ENCODE peak calls at places on chromosome 14, in seven cellular contexts. D is AG08396; U is GDM1; E is neural progenitor cell; H is ELF-1; L is stimulated activated CD4-positive, alpha-beta T cell treated with anti-CD3 and anti-CD28 coated beads, Interleukin-1b, Interleukin-23, amount 100 ng/mL, for 24 hours; Y is transverse colon. V is an unnamed sample.

GRCh38 chr14:92586001-92586947 is 72.7 kb downstream of the RIN3 start:
- DNase-seq in D (peak; percentile 64), U (peak; percentile 73), E (no peak), H (no peak), L (no peak), Y (no peak), V (peak; percentile 28)

GRCh38 chr14:35399083-35399807 is 5.3 kb downstream of the NFKBIA start:
- DNase-seq in D (no peak), U (no peak), E (no peak), H (no peak), L (no peak), Y (no peak), V (no peak)

GRCh38 chr14:89507521-89507920 is 90.5 kb upstream of the FOXN3 start:
- DNase-seq in D (peak; percentile 71), U (no peak), E (no peak), H (no peak), L (no peak), Y (no peak), V (peak; percentile 22)

GRCh38 chr14:80798211-80798610 is 143.3 kb downstream of the CEP128 start:
- DNase-seq in D (no peak), U (no peak), E (no peak), H (no peak), L (no peak), Y (no peak), V (no peak)

GRCh38 chr14:102580552-102581110 is 11.8 kb upstream of the RCOR1 start:
- DNase-seq in D (no peak), U (no peak), E (no peak), H (no peak), L (no peak), Y (no peak), V (no peak)

GRCh38 chr14:96268426-96269358 is 12.7 kb downstream of the BDKRB1 start:
- DNase-seq in D (peak; percentile 87), U (no peak), E (no peak), H (peak; percentile 62), L (no peak), Y (peak; percentile 58), V (peak; percentile 80)

GRCh38 chr14:104927901-104928300 is 3.2 kb downstream of the PLD4 start:
- DNase-seq in D (no peak), U (no peak), E (no peak), H (no peak), L (no peak), Y (no peak), V (no peak)

GRCh38 chr14:55382483-55382882 is 29.1 kb downstream of the ATG14 start:
- DNase-seq in D (no peak), U (no peak), E (no peak), H (no peak), L (no peak), Y (no peak), V (no peak)

GRCh38 chr14:100621806-100622205 is 34.6 kb upstream of the BEGAIN start:
- DNase-seq in D (no peak), U (no peak), E (no peak), H (peak; percentile 40), L (no peak), Y (peak; percentile 8), V (no peak)

GRCh38 chr14:78921856-78922255 is 751.7 kb downstream of the NRXN3 start:
- DNase-seq in D (no peak), U (no peak), E (no peak), H (no peak), L (no peak), Y (no peak), V (no peak)

GRCh38 chr14:93969082-93969828 is 7.1 kb downstream of the ASB2 start:
- DNase-seq in D (no peak), U (no peak), E (no peak), H (no peak), L (no peak), Y (no peak), V (no peak)

GRCh38 chr14:93010118-93010475 is 87.1 kb downstream of the CHGA start:
- DNase-seq in D (no peak), U (no peak), E (no peak), H (no peak), L (no peak), Y (no peak), V (no peak)

GRCh38 chr14:38224328-38224727 is 16.6 kb downstream of the SSTR1 start:
- DNase-seq in D (no peak), U (no peak), E (no peak), H (no peak), L (no peak), Y (no peak), V (no peak)

GRCh38 chr14:67166450-67166853 is 22.8 kb upstream of the GARIN2 start:
- DNase-seq in D (no peak), U (peak; percentile 5), E (peak; percentile 59), H (peak; percentile 32), L (peak; percentile 13), Y (peak; percentile 32), V (no peak)

GRCh38 chr14:76920572-76921175 is 94.5 kb downstream of the LRRC74A start:
- DNase-seq in D (no peak), U (no peak), E (peak; percentile 51), H (no peak), L (no peak), Y (no peak), V (no peak)

GRCh38 chr14:91350483-91350812 is 67.2 kb downstream of the CCDC88C start:
- DNase-seq in D (no peak), U (no peak), E (no peak), H (no peak), L (no peak), Y (no peak), V (no peak)

GRCh38 chr14:60171690-60172089 is 6.5 kb upstream of the DHRS7 start:
- DNase-seq in D (no peak), U (no peak), E (no peak), H (no peak), L (no peak), Y (no peak), V (no peak)

GRCh38 chr14:22607291-22607690 is 9.2 kb downstream of the ABHD4 start:
- DNase-seq in D (no peak), U (no peak), E (no peak), H (no peak), L (no peak), Y (no peak), V (no peak)

V was measured in H54.